ENCODE peak calls at places on chromosomes 3 and 15, in seven cellular contexts. One of them, this sample, is unnamed.
A peak's percentile ranks its signal among the peaks of the same experiment; 100 is the strongest.

GRCh38 chr3:176992565-176992964 is 204.7 kb downstream of the TBL1XR1 start:
- DNase-seq in mesendoderm: no peak
- DNase-seq in H9: no peak
- DNase-seq in H1: no peak
- DNase-seq in trophoblast cell: no peak
- DNase-seq in IMR-90: no peak
- DNase-seq in neuronal stem cell: no peak
- DNase-seq in this sample: no peak

GRCh38 chr3:146414010-146414409 is 55.4 kb downstream of the PLSCR2 start:
- DNase-seq in H9: no peak
- DNase-seq in trophoblast cell: no peak
- DNase-seq in neuronal stem cell: no peak
- DNase-seq in IMR-90: no peak
- DNase-seq in mesendoderm: no peak
- DNase-seq in H1: no peak
- DNase-seq in this sample: no peak

GRCh38 chr3:63991666-63992065 is 31.6 kb downstream of the PSMD6 start:
- DNase-seq in H9: no peak
- DNase-seq in trophoblast cell: no peak
- DNase-seq in neuronal stem cell: no peak
- DNase-seq in mesendoderm: no peak
- DNase-seq in IMR-90: no peak
- DNase-seq in H1: no peak
- DNase-seq in this sample: no peak

GRCh38 chr15:23686466-23687142 is 501 bp downstream of the NDN start:
- DNase-seq in H9: peak; percentile 26
- DNase-seq in IMR-90: peak; percentile 4
- DNase-seq in neuronal stem cell: no peak
- DNase-seq in mesendoderm: peak; percentile 21
- DNase-seq in trophoblast cell: no peak
- DNase-seq in H1: no peak
- DNase-seq in this sample: peak; percentile 15

GRCh38 chr15:90058308-90058707 is 44.0 kb downstream of the IDH2 start:
- DNase-seq in H1: no peak
- DNase-seq in mesendoderm: no peak
- DNase-seq in IMR-90: no peak
- DNase-seq in H9: no peak
- DNase-seq in trophoblast cell: no peak
- DNase-seq in neuronal stem cell: no peak
- DNase-seq in this sample: no peak

GRCh38 chr3:160001850-160002623 is 13.4 kb downstream of the IL12A start:
- DNase-seq in trophoblast cell: no peak
- DNase-seq in H1: no peak
- DNase-seq in IMR-90: no peak
- DNase-seq in H9: no peak
- DNase-seq in mesendoderm: no peak
- DNase-seq in neuronal stem cell: no peak
- DNase-seq in this sample: no peak

GRCh38 chr15:73856458-73857192 is 16.7 kb upstream of the TBC1D21 start:
- DNase-seq in mesendoderm: no peak
- DNase-seq in H1: no peak
- DNase-seq in trophoblast cell: no peak
- DNase-seq in H9: peak; percentile 31
- DNase-seq in IMR-90: no peak
- DNase-seq in neuronal stem cell: no peak
- DNase-seq in this sample: no peak

GRCh38 chr3:4976109-4976508 is 3.1 kb upstream of the BHLHE40 start:
- DNase-seq in mesendoderm: peak; percentile 95
- DNase-seq in neuronal stem cell: no peak
- DNase-seq in H1: peak; percentile 57
- DNase-seq in H9: peak; percentile 83
- DNase-seq in IMR-90: peak; percentile 63
- DNase-seq in trophoblast cell: peak; percentile 81
- DNase-seq in this sample: peak; percentile 78

GRCh38 chr3:13332158-13332557 is 88.0 kb downstream of the NUP210 start:
- DNase-seq in H9: no peak
- DNase-seq in H1: no peak
- DNase-seq in mesendoderm: no peak
- DNase-seq in IMR-90: no peak
- DNase-seq in neuronal stem cell: no peak
- DNase-seq in trophoblast cell: no peak
- DNase-seq in this sample: no peak

GRCh38 chr3:127792664-127793292 is 29.5 kb downstream of the MGLL start:
- DNase-seq in H9: no peak
- DNase-seq in mesendoderm: no peak
- DNase-seq in IMR-90: peak; percentile 98
- DNase-seq in trophoblast cell: peak; percentile 46
- DNase-seq in H1: no peak
- DNase-seq in neuronal stem cell: no peak
- DNase-seq in this sample: peak; percentile 80

GRCh38 chr15:33066584-33066983 is 127.9 kb downstream of the FMN1 start:
- DNase-seq in neuronal stem cell: no peak
- DNase-seq in IMR-90: no peak
- DNase-seq in H1: no peak
- DNase-seq in H9: no peak
- DNase-seq in trophoblast cell: no peak
- DNase-seq in mesendoderm: no peak
- DNase-seq in this sample: no peak

GRCh38 chr15:33067456-33067855 is 127.1 kb downstream of the FMN1 start:
- DNase-seq in H9: no peak
- DNase-seq in trophoblast cell: no peak
- DNase-seq in mesendoderm: peak; percentile 81
- DNase-seq in H1: no peak
- DNase-seq in neuronal stem cell: no peak
- DNase-seq in IMR-90: peak; percentile 91
- DNase-seq in this sample: peak; percentile 16

GRCh38 chr15:33069161-33069560 is 125.4 kb downstream of the FMN1 start:
- DNase-seq in neuronal stem cell: no peak
- DNase-seq in IMR-90: no peak
- DNase-seq in trophoblast cell: no peak
- DNase-seq in H1: no peak
- DNase-seq in H9: no peak
- DNase-seq in mesendoderm: no peak
- DNase-seq in this sample: no peak

GRCh38 chr15:33068531-33068990 is 126.0 kb downstream of the FMN1 start:
- DNase-seq in H1: no peak
- DNase-seq in mesendoderm: peak; percentile 78
- DNase-seq in neuronal stem cell: no peak
- DNase-seq in IMR-90: no peak
- DNase-seq in H9: peak; percentile 53
- DNase-seq in trophoblast cell: peak; percentile 57
- DNase-seq in this sample: peak; percentile 17

DNA sequence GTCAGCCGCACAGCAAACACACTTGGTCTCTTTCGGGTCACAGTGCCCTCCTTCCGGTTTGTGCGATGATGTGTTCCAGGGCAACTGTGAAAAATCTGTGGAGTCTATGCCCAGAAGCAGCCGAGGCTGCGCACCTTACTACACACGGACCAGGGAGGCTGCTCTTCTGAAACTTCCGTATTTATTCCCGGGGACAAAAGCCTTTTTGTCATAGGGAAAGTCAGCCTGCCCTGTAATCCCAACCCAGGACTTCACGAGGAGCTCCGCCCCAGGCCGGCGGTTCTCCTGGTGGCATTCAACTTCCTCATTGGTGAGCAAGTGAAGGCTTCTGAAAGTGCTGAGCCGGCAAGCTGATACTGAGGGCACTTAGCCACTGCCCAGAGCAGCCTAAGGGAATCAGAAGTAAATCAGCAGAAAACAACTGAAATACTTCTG is 126.5 kb downstream of the FMN1 start:
- DNase-seq in neuronal stem cell: no peak
- DNase-seq in mesendoderm: peak; percentile 79
- DNase-seq in trophoblast cell: peak; percentile 81
- DNase-seq in H9: peak; percentile 76
- DNase-seq in IMR-90: no peak
- DNase-seq in H1: no peak
- DNase-seq in this sample: peak; percentile 37
- H3K9ac ChIP-seq in neuronal stem cell: no peak overlapping the region
- H3K9ac ChIP-seq in mesendoderm: no peak overlapping the region
- H3K9ac ChIP-seq in trophoblast cell: no peak overlapping the region
- H3K9ac ChIP-seq in H9: no peak overlapping the region
- H3K9ac ChIP-seq in IMR-90: peak overlapping the region; percentile 1
- H3K9ac ChIP-seq in H1: no peak overlapping the region
- H3K9ac ChIP-seq in this sample: peak overlapping the region; percentile 79

GRCh38 chr15:66105286-66105984 is 148.1 kb downstream of the MEGF11 start:
- DNase-seq in H9: no peak
- DNase-seq in IMR-90: no peak
- DNase-seq in neuronal stem cell: peak; percentile 61
- DNase-seq in H1: no peak
- DNase-seq in trophoblast cell: no peak
- DNase-seq in mesendoderm: no peak
- DNase-seq in this sample: no peak
- H3K18ac ChIP-seq in H9: no peak overlapping the region
- H3K18ac ChIP-seq in IMR-90: no peak overlapping the region
- H3K18ac ChIP-seq in neuronal stem cell: no peak overlapping the region
- H3K18ac ChIP-seq in H1: no peak overlapping the region
- H3K18ac ChIP-seq in trophoblast cell: no peak overlapping the region
- H3K18ac ChIP-seq in mesendoderm: no peak overlapping the region
- H3K18ac ChIP-seq in this sample: no peak overlapping the region

DNA sequence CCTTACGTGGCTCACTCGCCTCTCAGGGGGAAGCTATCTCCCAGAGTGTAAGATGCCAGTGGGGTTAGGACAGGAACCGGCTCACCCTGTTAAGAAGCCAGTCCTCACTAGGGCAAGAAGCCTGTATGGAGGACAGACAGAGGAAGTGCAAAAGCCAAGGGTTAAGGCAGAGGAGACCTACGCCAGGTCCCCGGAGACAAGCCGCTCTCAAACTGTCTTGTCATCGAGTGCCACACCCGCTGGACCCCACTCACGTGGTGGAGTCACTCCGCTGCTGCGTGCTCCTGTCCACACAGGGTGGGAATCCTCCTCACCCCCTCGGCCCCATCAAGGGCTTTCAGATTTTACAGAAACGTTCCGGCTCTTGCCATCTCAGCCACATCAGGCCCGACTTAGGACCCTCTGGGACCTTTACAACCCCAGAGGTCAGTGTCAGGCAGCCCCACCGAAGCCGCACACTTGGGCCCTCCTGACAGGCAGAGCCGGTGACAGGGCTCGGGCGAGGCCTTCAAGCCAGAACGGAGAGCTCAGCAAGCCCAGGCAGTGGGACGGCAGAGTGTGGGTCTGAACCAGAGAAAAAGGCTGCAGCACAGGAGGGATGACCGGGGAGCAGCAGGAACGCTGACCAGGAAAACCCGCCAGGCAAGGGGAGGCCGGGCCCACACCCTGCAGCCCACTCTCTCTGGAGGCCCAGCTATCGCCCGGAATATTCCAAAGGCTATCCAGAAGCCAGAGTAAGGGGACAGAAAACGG is 61.7 kb downstream of the XXYLT1 start:
- DNase-seq in H9: no peak
- DNase-seq in neuronal stem cell: no peak
- DNase-seq in mesendoderm: no peak
- DNase-seq in H1: no peak
- DNase-seq in IMR-90: peak; percentile 13
- DNase-seq in trophoblast cell: no peak
- DNase-seq in this sample: no peak
- H3K9ac ChIP-seq in H9: no peak overlapping the region
- H3K9ac ChIP-seq in neuronal stem cell: no peak overlapping the region
- H3K9ac ChIP-seq in mesendoderm: peak overlapping the region; percentile 24
- H3K9ac ChIP-seq in H1: no peak overlapping the region
- H3K9ac ChIP-seq in IMR-90: peak overlapping the region; percentile 75
- H3K9ac ChIP-seq in trophoblast cell: no peak overlapping the region
- H3K9ac ChIP-seq in this sample: peak overlapping the region; percentile 92

DNA sequence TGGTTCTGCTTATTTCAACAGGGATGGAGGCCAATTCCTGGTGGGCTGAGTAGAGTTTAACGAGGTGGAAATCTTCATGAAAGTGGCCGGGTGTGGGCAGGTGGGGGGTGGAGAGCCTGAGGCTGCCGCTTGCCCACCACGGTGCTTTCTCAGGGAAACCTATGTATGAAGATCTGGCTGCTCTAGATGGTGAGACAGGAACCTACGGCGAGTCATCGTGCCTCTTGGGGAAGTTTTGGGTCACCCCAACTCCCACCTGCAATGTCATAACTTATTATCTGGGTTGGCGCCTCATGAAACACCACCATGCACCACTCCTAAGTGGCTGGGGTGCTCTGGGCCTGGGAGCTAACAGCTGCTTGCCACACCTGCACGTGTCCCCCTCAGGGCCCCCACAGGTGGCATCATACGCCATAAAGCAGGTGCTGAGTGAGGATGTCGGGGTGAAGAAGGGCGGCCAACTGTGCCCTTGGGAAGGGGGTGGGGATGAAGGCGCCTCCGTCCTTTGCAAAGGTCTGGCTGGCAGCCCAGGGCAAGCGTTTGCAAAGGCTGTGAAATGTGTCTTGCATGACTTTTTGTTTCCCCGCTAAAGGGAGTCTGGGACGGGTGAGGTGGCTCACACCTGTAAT is 27.9 kb upstream of the SNRPA1 start:
- DNase-seq in neuronal stem cell: no peak
- DNase-seq in H1: no peak
- DNase-seq in mesendoderm: no peak
- DNase-seq in IMR-90: no peak
- DNase-seq in H9: no peak
- DNase-seq in trophoblast cell: no peak
- DNase-seq in this sample: no peak
- H3K18ac ChIP-seq in neuronal stem cell: no peak overlapping the region
- H3K18ac ChIP-seq in H1: no peak overlapping the region
- H3K18ac ChIP-seq in mesendoderm: no peak overlapping the region
- H3K18ac ChIP-seq in IMR-90: no peak overlapping the region
- H3K18ac ChIP-seq in H9: no peak overlapping the region
- H3K18ac ChIP-seq in trophoblast cell: no peak overlapping the region
- H3K18ac ChIP-seq in this sample: no peak overlapping the region

This sample was measured in mesenchymal stem cell.